ENCODE peak calls at places on chromosomes 1 and 21, in eight cellular contexts. A is GM12878, Y is erythroblast, Q is GM12892, T is K562, G is body of pancreas, F is HCT116, P is spleen. C is an unnamed sample.

GRCh38 chr1:169250022-169250421 is 117.6 kb downstream of the NME7 start:
- DNase-seq in A (no peak), Y (no peak), Q (no peak), T (no peak), G (no peak), F (no peak), P (no peak), C (no peak)

GRCh38 chr1:158371188-158371953 is 17.7 kb downstream of the CD1E start:
- DNase-seq in A (peak), Y (no peak), Q (no peak), T (no peak), G (no peak), F (no peak), P (no peak), C (no peak)

GRCh38 chr1:182175340-182176068 is 114.0 kb upstream of the ZNF648 start:
- DNase-seq in A (no peak), Y (no peak), Q (no peak), T (no peak), G (no peak), F (no peak), P (no peak), C (peak)

GRCh38 chr1:95371666-95372320 is 137.8 kb downstream of the RWDD3 start:
- DNase-seq in A (no peak), Y (no peak), Q (no peak), T (no peak), G (no peak), F (no peak), P (no peak), C (no peak)

GRCh38 chr1:59124166-59124565 is 172.7 kb upstream of the FGGY start:
- DNase-seq in A (no peak), Y (no peak), Q (no peak), T (no peak), G (no peak), F (no peak), P (no peak), C (no peak)

GRCh38 chr1:58739851-58740466 is 40.1 kb upstream of the MYSM1 start:
- DNase-seq in A (no peak), Y (peak), Q (peak), T (peak), G (no peak), F (peak), P (no peak), C (no peak)

GRCh38 chr1:185284106-185284505 is 32.9 kb downstream of the IVNS1ABP start:
- DNase-seq in A (no peak), Y (peak), Q (no peak), T (peak), G (no peak), F (no peak), P (no peak), C (no peak)

GRCh38 chr1:31663622-31664452 is 19.2 kb upstream of the PEF1 start:
- DNase-seq in A (no peak), Y (peak), Q (peak), T (peak), G (peak), F (peak), P (peak), C (peak)

GRCh38 chr1:61757945-61758344 is 15.7 kb downstream of the PATJ start:
- DNase-seq in A (no peak), Y (no peak), Q (no peak), T (no peak), G (no peak), F (no peak), P (no peak), C (no peak)

GRCh38 chr1:101995984-101996731 is 568 bp downstream of the OLFM3 start:
- DNase-seq in A (no peak), Y (no peak), Q (no peak), T (no peak), G (no peak), F (no peak), P (no peak), C (no peak)

GRCh38 chr21:31158789-31159581 is 120.7 kb upstream of the KRTAP19-8 start:
- DNase-seq in A (no peak), Y (no peak), Q (no peak), T (no peak), G (no peak), F (no peak), P (no peak), C (no peak)

GRCh38 chr1:37096523-37096922 is 62.2 kb upstream of the GRIK3 start:
- DNase-seq in A (no peak), Y (peak), Q (no peak), T (peak), G (no peak), F (peak), P (no peak), C (no peak)

GRCh38 chr1:234707641-234708040 is 97.7 kb upstream of the IRF2BP2 start:
- DNase-seq in A (no peak), Y (no peak), Q (no peak), T (no peak), G (no peak), F (no peak), P (no peak), C (no peak)

GRCh38 chr1:205568469-205569361 is 63.1 kb downstream of the ELK4 start:
- DNase-seq in A (no peak), Y (no peak), Q (no peak), T (no peak), G (peak), F (no peak), P (no peak), C (peak)

GRCh38 chr1:182977480-182977879 is 24.5 kb upstream of the SHCBP1L start:
- DNase-seq in A (no peak), Y (no peak), Q (no peak), T (no peak), G (no peak), F (no peak), P (no peak), C (no peak)

GRCh38 chr21:40466893-40467483 is 380.0 kb downstream of the DSCAM start:
- DNase-seq in A (no peak), Y (no peak), Q (no peak), T (peak), G (peak), F (no peak), P (no peak), C (no peak)

GRCh38 chr1:156119503-156120209 is 5.1 kb downstream of the LMNA start:
- DNase-seq in A (no peak), Y (peak), Q (no peak), T (peak), G (peak), F (no peak), P (no peak), C (peak)

DNA sequence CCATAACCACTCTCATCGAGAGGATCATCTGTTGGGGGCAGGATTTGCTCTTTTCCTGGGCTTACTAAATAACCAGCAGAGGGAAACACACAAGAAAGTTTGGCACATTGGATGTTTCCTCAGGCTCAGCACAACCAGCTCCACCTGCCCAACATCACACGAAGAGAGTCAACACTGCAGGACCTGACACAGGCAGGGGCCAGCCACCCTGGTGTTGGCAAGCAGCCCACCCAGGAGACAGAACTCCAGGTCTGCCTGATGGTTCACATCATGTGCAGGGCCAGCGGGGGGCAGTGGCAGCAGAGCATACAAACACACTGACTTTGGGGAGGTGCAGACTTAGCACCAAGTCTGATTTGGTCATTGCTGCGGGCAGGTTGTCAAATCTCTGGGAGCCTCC is 182.3 kb upstream of the GALNT2 start:
- DNase-seq in A (no peak), Y (peak), Q (no peak), T (no peak), G (peak), F (no peak), P (no peak), C (no peak)
- TF ChIP-seq POLR2A in A (no peak), Y (no peak), Q (no peak), T (no peak), G (no peak), F (no peak), P (no peak), C (no peak)

GRCh38 chr1:27321813-27322568 is at the start of gene TMEM222:
- DNase-seq in A (peak), Y (peak), Q (peak), T (peak), G (peak), F (peak), P (peak), C (peak)
- TF ChIP-seq POLR2A in A (peak), Y (peak), Q (peak), T (peak), G (peak), F (peak), P (peak), C (peak)

DNA sequence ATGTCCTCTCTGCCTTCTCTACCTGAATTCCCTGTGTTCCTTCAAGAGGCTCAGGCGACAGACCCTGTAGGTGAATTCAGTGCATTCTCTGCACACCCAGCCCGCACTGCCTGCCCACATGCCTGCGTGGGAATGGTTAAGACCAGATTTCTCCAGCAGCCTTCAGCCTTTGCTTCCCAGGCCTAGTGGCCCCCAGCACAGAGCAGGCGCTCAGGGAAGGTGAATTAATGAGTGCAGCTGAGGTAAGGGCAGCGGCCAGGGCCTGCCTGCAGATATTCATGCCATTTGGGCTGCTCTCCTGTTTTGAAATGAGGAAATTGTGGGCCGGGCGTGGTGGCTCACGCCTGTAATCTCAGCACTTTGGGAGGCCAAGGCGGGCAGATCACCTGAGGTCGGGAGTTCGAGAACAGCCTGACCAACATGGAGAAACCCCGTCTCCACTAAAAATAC is 45.5 kb downstream of the IER5 start:
- DNase-seq in A (no peak), Y (no peak), Q (no peak), T (no peak), G (no peak), F (no peak), P (no peak), C (no peak)
- TF ChIP-seq POLR2A in A (no peak), Y (no peak), Q (no peak), T (no peak), G (no peak), F (no peak), P (no peak), C (no peak)

GRCh38 chr1:153534226-153534932 is 1.4 kb downstream of the S100A6 start:
- DNase-seq in A (no peak), Y (peak), Q (no peak), T (no peak), G (no peak), F (no peak), P (no peak), C (no peak)

GRCh38 chr1:153536618-153537375 is 1.0 kb upstream of the S100A6 start:
- DNase-seq in A (no peak), Y (no peak), Q (no peak), T (no peak), G (no peak), F (no peak), P (peak), C (peak)

GRCh38 chr1:153535664-153536585 is at the start of gene S100A6:
- DNase-seq in A (no peak), Y (peak), Q (no peak), T (no peak), G (peak), F (peak), P (peak), C (peak)

GRCh38 chr1:153533689-153534201 is 2.0 kb downstream of the S100A6 start:
- DNase-seq in A (no peak), Y (peak), Q (no peak), T (peak), G (no peak), F (peak), P (peak), C (peak)

DNA sequence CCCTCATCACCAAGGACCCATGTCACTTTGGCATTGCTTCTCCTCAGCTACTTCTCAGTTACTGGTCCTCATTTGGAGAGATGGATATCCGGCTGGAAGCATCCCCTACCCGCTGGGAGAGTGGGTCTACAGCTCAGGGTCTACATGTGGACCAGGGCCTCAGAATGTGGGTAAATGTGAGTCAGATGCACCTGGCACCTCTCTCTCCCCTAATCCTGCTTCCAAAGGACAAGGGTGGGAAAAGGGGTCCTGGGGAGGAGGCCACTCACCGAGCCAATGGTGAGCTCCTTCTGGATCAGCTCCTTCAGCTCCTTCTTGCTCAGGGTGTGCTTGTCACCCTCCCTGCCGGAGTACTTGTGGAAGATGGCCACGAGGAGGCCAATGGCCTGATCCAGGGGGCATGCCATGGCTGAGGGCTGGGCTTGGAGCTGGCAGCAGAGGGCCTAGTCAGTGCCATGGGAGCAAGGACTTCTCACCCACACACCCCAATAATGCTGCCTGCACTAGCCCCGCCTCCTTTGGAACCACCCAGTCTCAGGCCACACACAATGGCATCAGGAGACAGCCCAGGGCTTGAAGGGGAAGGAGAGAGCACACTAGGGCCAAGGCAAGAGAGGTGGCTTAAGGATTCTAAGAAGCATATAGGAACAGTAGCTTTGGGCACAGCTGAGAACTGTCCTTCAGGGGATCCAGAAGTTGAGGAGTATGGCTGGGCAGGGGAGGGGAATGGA is 693 bp downstream of the S100A6 start:
- DNase-seq in A (no peak), Y (peak), Q (no peak), T (no peak), G (peak), F (no peak), P (peak), C (peak)
- TF ChIP-seq POLR2A in A (no peak), Y (no peak), Q (no peak), T (no peak), G (no peak), F (no peak), P (no peak), C (peak)

DNA sequence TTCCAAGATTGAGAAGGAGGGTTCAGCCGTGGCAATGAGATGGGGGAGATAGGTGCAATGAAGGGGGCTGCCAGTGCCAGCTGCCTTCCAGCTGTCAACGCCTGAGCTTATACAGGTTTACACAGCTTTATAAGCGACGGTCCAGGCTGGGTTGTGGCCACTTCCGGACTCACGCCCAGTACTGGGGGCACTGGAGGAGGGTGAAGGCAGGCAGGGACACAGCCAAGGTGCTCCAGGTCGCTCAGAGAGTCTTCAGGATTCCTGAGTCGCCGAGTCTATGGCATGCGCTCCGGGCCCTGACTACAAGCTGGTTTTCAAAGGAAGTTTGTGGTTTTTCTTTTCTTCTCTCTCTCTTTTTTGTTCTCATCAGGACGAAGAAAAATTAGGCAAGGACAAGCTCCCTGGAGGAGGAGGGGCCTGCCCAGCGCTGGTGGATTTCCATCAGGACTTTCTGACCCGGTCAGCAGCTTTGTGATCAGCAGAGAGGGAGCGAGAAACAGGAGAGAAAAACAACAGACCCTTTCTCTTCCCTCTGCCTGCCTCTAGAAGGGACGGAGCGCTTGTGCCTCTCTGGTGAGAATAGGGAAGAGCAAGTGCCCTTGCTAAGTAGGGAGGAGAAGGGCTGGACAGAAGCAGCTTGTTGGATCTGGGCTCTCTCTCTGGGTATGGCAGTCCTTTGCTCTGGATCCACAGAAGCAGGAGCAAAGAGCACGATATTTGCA is at the start of gene MINDY1:
- DNase-seq in A (peak), Y (peak), Q (no peak), T (peak), G (peak), F (peak), P (peak), C (peak)
- TF ChIP-seq POLR2A in A (peak), Y (peak), Q (no peak), T (peak), G (peak), F (no peak), P (peak), C (peak)

GRCh38 chr1:151993734-151994496 is at the start of gene S100A10:
- DNase-seq in A (no peak), Y (peak), Q (no peak), T (peak), G (peak), F (no peak), P (peak), C (peak)

GRCh38 chr1:151993084-151993733 is 450 bp downstream of the S100A10 start:
- DNase-seq in A (no peak), Y (peak), Q (peak), T (no peak), G (peak), F (no peak), P (peak), C (peak)

GRCh38 chr1:151991663-151992344 is 1.9 kb downstream of the S100A10 start:
- DNase-seq in A (no peak), Y (no peak), Q (no peak), T (no peak), G (no peak), F (no peak), P (no peak), C (no peak)

GRCh38 chr1:151990856-151991198 is 2.8 kb downstream of the S100A10 start:
- DNase-seq in A (no peak), Y (no peak), Q (no peak), T (no peak), G (peak), F (no peak), P (no peak), C (peak)

DNA sequence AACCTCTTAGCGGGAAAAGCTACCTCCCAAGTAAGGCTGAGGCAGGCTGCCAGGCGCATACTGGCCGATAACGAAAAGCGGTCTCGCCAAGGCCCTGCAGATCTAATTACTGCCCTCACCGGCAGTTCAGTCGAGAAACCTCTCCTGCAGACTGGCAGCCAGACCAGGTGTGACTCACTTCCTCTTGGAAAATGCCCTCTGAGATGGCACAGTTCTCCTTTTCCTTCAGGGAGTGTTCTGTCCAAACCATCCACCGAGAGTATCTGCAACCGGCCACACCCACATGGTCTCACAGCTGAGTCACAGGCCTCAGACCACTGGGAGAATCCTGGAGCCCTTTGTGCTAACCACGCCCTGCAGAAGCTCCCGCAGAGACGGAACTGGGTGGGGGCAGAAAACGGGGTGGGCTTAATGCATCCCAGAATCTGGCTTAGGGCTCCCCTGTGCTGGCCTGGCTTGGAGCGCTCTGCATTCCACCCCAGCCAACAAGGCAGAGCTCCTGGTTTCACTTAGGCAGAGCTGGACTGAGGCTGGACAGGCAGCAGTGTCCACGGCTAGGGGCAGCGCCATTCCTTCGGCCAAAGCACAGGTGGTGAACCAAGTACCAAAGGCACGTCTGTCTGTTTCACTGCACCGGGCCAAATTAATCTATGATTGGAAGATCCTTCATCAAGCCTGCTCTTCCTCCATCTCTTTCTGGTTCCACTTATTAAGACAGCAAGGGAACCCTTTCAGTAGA is 1.1 kb downstream of the S100A10 start:
- DNase-seq in A (no peak), Y (peak), Q (no peak), T (peak), G (peak), F (peak), P (peak), C (peak)
- TF ChIP-seq POLR2A in A (no peak), Y (no peak), Q (no peak), T (no peak), G (peak), F (peak), P (no peak), C (peak)